ENCODE peak calls at places on chromosomes 7 and 10, in ten cellular contexts. A is GM12865; N is H7; K is activated CD4-positive, alpha-beta T cell treated with anti-CD3 and anti-CD28 coated beads for 48 hours; Y is HCT116; O is CD8-positive, alpha-beta T cell; I is SJSA1; F is Right ventricle myocardium inferior; U is GM13976; E is M059J. X is an unnamed sample.

GRCh38 chr7:142152076-142152475 is 40.6 kb downstream of the MGAM2 start:
- DNase-seq in Y (no peak), O (no peak), I (no peak), F (no peak), U (no peak), A (peak; percentile 34), K (no peak), N (no peak), E (no peak), X (no peak)

GRCh38 chr7:154676422-154677073 is 326.4 kb downstream of the PAXIP1 start:
- DNase-seq in U (no peak), K (no peak), F (no peak), O (no peak), A (no peak), E (peak; percentile 17), Y (no peak), I (no peak), N (no peak), X (peak; percentile 66)

GRCh38 chr10:126376956-126377355 is 11.3 kb downstream of the ADAM12 start:
- DNase-seq in Y (no peak), F (no peak), U (no peak), I (no peak), N (no peak), O (no peak), A (no peak), E (peak; percentile 96), K (no peak), X (peak; percentile 80)

GRCh38 chr10:122164815-122165491 is 106.1 kb upstream of the BTBD16 start:
- DNase-seq in U (no peak), N (no peak), Y (no peak), I (no peak), E (no peak), O (no peak), F (no peak), A (no peak), K (no peak), X (no peak)

GRCh38 chr10:62037166-62037831 is 135.8 kb downstream of the ARID5B start:
- DNase-seq in U (no peak), A (no peak), O (no peak), Y (no peak), K (no peak), N (no peak), I (peak; percentile 71), F (no peak), E (peak; percentile 93), X (peak; percentile 82)

GRCh38 chr7:35780070-35780469 is 20.8 kb upstream of the SEPTIN7 start:
- DNase-seq in N (no peak), O (no peak), A (no peak), K (no peak), E (no peak), U (no peak), I (no peak), F (no peak), Y (no peak), X (no peak)

GRCh38 chr7:142784096-142784495 is 13.3 kb downstream of the PRSS2 start:
- DNase-seq in O (no peak), I (no peak), F (no peak), Y (no peak), K (no peak), E (no peak), U (no peak), N (no peak), A (no peak), X (no peak)

GRCh38 chr7:116528008-116528789 is 3.4 kb downstream of the CAV1 start:
- DNase-seq in E (peak; percentile 98), A (no peak), Y (peak; percentile 54), K (no peak), U (no peak), N (no peak), F (no peak), I (peak; percentile 83), O (no peak), X (peak; percentile 99)

GRCh38 chr10:121553455-121553854 is 44.8 kb downstream of the FGFR2 start:
- DNase-seq in Y (no peak), U (no peak), K (no peak), F (no peak), A (no peak), N (no peak), I (no peak), E (no peak), O (no peak), X (no peak)

GRCh38 chr10:107589081-107589480 is 424.6 kb upstream of the SORCS1 start:
- DNase-seq in E (peak; percentile 20), I (no peak), K (no peak), U (no peak), O (no peak), N (no peak), A (no peak), F (no peak), Y (no peak), X (peak; percentile 7)

GRCh38 chr10:9028211-9028610 is 973.7 kb downstream of the GATA3 start:
- DNase-seq in E (no peak), F (no peak), N (no peak), O (no peak), A (no peak), I (no peak), U (no peak), Y (no peak), K (no peak), X (no peak)

GRCh38 chr10:123451206-123451605 is 214.9 kb upstream of the GPR26 start:
- DNase-seq in F (no peak), I (no peak), N (no peak), K (no peak), E (no peak), U (no peak), O (no peak), A (no peak), Y (no peak), X (no peak)

GRCh38 chr10:30378607-30379006 is 29.5 kb upstream of the MTPAP start:
- DNase-seq in Y (no peak), A (no peak), F (no peak), N (no peak), E (no peak), U (no peak), I (no peak), O (no peak), K (no peak), X (no peak)

GRCh38 chr10:32786968-32787367 is 171.1 kb downstream of the ITGB1 start:
- DNase-seq in U (no peak), K (no peak), F (no peak), O (no peak), N (no peak), A (no peak), I (no peak), E (no peak), Y (no peak), X (no peak)

GRCh38 chr7:148699024-148699771 is 495 bp downstream of the CUL1 start:
- DNase-seq in Y (no peak), I (peak; percentile 70), U (peak; percentile 70), A (peak; percentile 76), O (peak; percentile 34), F (peak; percentile 86), E (peak; percentile 61), K (peak; percentile 80), N (peak; percentile 70), X (peak; percentile 52)

X was measured in RPMI7951.